ENCODE peak calls at places on chromosomes 6 and 20, in five cellular contexts. One of them, this sample, is unnamed.

GRCh38 chr6:52693777-52694176 is 22.9 kb downstream of the TMEM14A start:
- DNase-seq in AG04450: no peak
- DNase-seq in NCI-H748 treated with DMSO at 0.1 percent for 48 hours: no peak
- DNase-seq in stomach: no peak
- DNase-seq in glomerular endothelial cell: no peak
- DNase-seq in this sample: no peak

GRCh38 chr6:5423251-5423650 is 161.9 kb downstream of the FARS2 start:
- DNase-seq in AG04450: no peak
- DNase-seq in NCI-H748 treated with DMSO at 0.1 percent for 48 hours: no peak
- DNase-seq in stomach: no peak
- DNase-seq in glomerular endothelial cell: no peak
- DNase-seq in this sample: no peak

GRCh38 chr20:64222273-64222672 is 33.3 kb upstream of the PCMTD2 start:
- DNase-seq in AG04450: no peak
- DNase-seq in NCI-H748 treated with DMSO at 0.1 percent for 48 hours: no peak
- DNase-seq in stomach: peak; percentile 26
- DNase-seq in glomerular endothelial cell: no peak
- DNase-seq in this sample: no peak

GRCh38 chr6:110358536-110359148 is 493 bp upstream of the METTL24 start:
- DNase-seq in AG04450: no peak
- DNase-seq in NCI-H748 treated with DMSO at 0.1 percent for 48 hours: no peak
- DNase-seq in stomach: no peak
- DNase-seq in glomerular endothelial cell: no peak
- DNase-seq in this sample: no peak

GRCh38 chr20:41615110-41615509 is 3.1 kb downstream of the CHD6 start:
- DNase-seq in AG04450: no peak
- DNase-seq in NCI-H748 treated with DMSO at 0.1 percent for 48 hours: no peak
- DNase-seq in stomach: no peak
- DNase-seq in glomerular endothelial cell: no peak
- DNase-seq in this sample: no peak

GRCh38 chr6:53793318-53793975 is 1.4 kb upstream of the LRRC1 start:
- DNase-seq in AG04450: peak; percentile 24
- DNase-seq in NCI-H748 treated with DMSO at 0.1 percent for 48 hours: peak; percentile 39
- DNase-seq in stomach: peak; percentile 80
- DNase-seq in glomerular endothelial cell: no peak
- DNase-seq in this sample: peak; percentile 33

GRCh38 chr6:43492673-43493072 is 15.3 kb downstream of the TJAP1 start:
- DNase-seq in AG04450: no peak
- DNase-seq in NCI-H748 treated with DMSO at 0.1 percent for 48 hours: no peak
- DNase-seq in stomach: no peak
- DNase-seq in glomerular endothelial cell: no peak
- DNase-seq in this sample: no peak

GRCh38 chr6:139857143-139857542 is 482.7 kb upstream of the CITED2 start:
- DNase-seq in AG04450: no peak
- DNase-seq in NCI-H748 treated with DMSO at 0.1 percent for 48 hours: no peak
- DNase-seq in stomach: no peak
- DNase-seq in glomerular endothelial cell: no peak
- DNase-seq in this sample: no peak

GRCh38 chr6:169950558-169950957 is 199.1 kb downstream of the ERMARD start:
- DNase-seq in AG04450: no peak
- DNase-seq in NCI-H748 treated with DMSO at 0.1 percent for 48 hours: peak; percentile 6
- DNase-seq in stomach: peak; percentile 49
- DNase-seq in glomerular endothelial cell: no peak
- DNase-seq in this sample: no peak

GRCh38 chr20:50320910-50321796 is 130.5 kb downstream of the CEBPB start:
- DNase-seq in AG04450: peak; percentile 80
- DNase-seq in NCI-H748 treated with DMSO at 0.1 percent for 48 hours: no peak
- DNase-seq in stomach: peak; percentile 89
- DNase-seq in glomerular endothelial cell: no peak
- DNase-seq in this sample: peak; percentile 85

GRCh38 chr6:120405947-120406346 is 928.3 kb downstream of the TBC1D32 start:
- DNase-seq in AG04450: no peak
- DNase-seq in NCI-H748 treated with DMSO at 0.1 percent for 48 hours: no peak
- DNase-seq in stomach: no peak
- DNase-seq in glomerular endothelial cell: no peak
- DNase-seq in this sample: no peak

GRCh38 chr20:32003325-32003724 is 6.9 kb upstream of the CCM2L start:
- DNase-seq in AG04450: no peak
- DNase-seq in NCI-H748 treated with DMSO at 0.1 percent for 48 hours: no peak
- DNase-seq in stomach: no peak
- DNase-seq in glomerular endothelial cell: no peak
- DNase-seq in this sample: no peak

This sample was measured in dermis microvascular lymphatic vessel endothelial cell.